ENCODE peak calls at places on chromosomes 7 and 10, in four cellular contexts. I, Y, Z and T are unnamed samples.
A peak's percentile ranks its signal among the peaks of the same experiment; 100 is the strongest.

GRCh38 chr10:85741626-85742300 is 624.8 kb downstream of the GRID1 start:
- DNase-seq in I (no peak), Y (no peak), Z (no peak), T (no peak)

GRCh38 chr7:33805630-33806233 is 99.6 kb upstream of the BMPER start:
- DNase-seq in I (no peak), Y (peak; percentile 93), Z (no peak), T (no peak)

GRCh38 chr10:63628526-63629362 is 107.5 kb downstream of the REEP3 start:
- DNase-seq in I (no peak), Y (peak; percentile 65), Z (peak; percentile 55), T (peak; percentile 76)

GRCh38 chr10:110471566-110472139 is 26.1 kb upstream of the DUSP5 start:
- DNase-seq in I (no peak), Y (peak; percentile 57), Z (no peak), T (peak; percentile 16)

GRCh38 chr10:63375859-63376258 is 89.9 kb downstream of the JMJD1C start:
- DNase-seq in I (no peak), Y (peak; percentile 92), Z (no peak), T (no peak)

GRCh38 chr10:101031796-101032636 is 982 bp downstream of the SFXN3 start:
- DNase-seq in I (peak; percentile 97), Y (peak; percentile 76), Z (peak; percentile 75), T (peak; percentile 95)

GRCh38 chr10:93954726-93955363 is 38.9 kb upstream of the PLCE1 start:
- DNase-seq in I (no peak), Y (no peak), Z (no peak), T (no peak)

GRCh38 chr10:94183666-94184264 is 179.0 kb downstream of the NOC3L start:
- DNase-seq in I (no peak), Y (peak; percentile 90), Z (no peak), T (no peak)

GRCh38 chr10:77459905-77460304 is 177.7 kb downstream of the KCNMA1 start:
- DNase-seq in I (no peak), Y (no peak), Z (no peak), T (no peak)

GRCh38 chr7:73622527-73622908 is 1.8 kb downstream of the MLXIPL start:
- DNase-seq in I (no peak), Y (no peak), Z (no peak), T (no peak)

GRCh38 chr7:100158229-100159098 is at the start of gene TRAPPC14:
- DNase-seq in I (peak; percentile 99), Y (peak; percentile 94), Z (peak; percentile 97), T (peak; percentile 97)

GRCh38 chr7:132028144-132028920 is 471.9 kb upstream of the PODXL start:
- DNase-seq in I (no peak), Y (no peak), Z (no peak), T (no peak)

GRCh38 chr10:128173383-128173782 is 47.2 kb upstream of the MKI67 start:
- DNase-seq in I (no peak), Y (peak; percentile 52), Z (no peak), T (no peak)

GRCh38 chr7:1004018-1004880 is 21.3 kb downstream of the CYP2W1 start:
- DNase-seq in I (no peak), Y (no peak), Z (no peak), T (no peak)

GRCh38 chr10:77696584-77696983 is 59.0 kb upstream of the KCNMA1 start:
- DNase-seq in I (no peak), Y (no peak), Z (no peak), T (no peak)

GRCh38 chr7:78080241-78080640 is 281.7 kb downstream of the PHTF2 start:
- DNase-seq in I (no peak), Y (no peak), Z (no peak), T (no peak)

GRCh38 chr7:26101471-26102151 is 50.4 kb upstream of the NFE2L3 start:
- DNase-seq in I (peak; percentile 81), Y (no peak), Z (no peak), T (no peak)
- H3K4me3 ChIP-seq in I (peak overlapping the region; percentile 41), Y (no peak overlapping the region), Z (no peak overlapping the region), T (peak overlapping the region; percentile 16)

GRCh38 chr10:120221873-120222485 is 235.0 kb upstream of the PLPP4 start:
- DNase-seq in I (no peak), Y (peak; percentile 17), Z (no peak), T (no peak)
- TF ChIP-seq CTCF in I (peak; percentile 22), Y (peak; percentile 34), Z (no peak), T (peak; percentile 26)

DNA sequence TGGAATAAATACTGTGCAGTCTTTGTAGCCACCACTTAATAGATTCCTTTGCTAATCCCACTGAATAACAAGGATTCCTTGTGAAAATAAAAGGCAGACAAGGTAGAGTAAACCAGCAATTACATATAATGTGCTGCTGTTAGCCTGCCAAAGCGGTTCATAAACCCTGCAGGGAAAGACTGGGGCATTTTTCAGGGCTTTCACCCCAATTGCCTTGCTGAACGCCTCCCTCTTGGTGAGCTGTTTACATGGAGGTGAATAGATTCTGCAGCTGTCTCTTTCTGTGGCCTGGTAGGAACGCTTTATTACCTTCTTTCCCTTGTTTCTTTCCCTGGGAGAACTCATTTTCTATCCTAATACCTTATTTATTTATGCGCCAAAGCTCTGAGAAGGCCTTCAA is 1203.6 kb downstream of the SORCS3 start:
- DNase-seq in I (no peak), Y (no peak), Z (no peak), T (no peak)
- H3K4me3 ChIP-seq in I (no peak overlapping the region), Y (no peak overlapping the region), Z (no peak overlapping the region), T (no peak overlapping the region)

DNA sequence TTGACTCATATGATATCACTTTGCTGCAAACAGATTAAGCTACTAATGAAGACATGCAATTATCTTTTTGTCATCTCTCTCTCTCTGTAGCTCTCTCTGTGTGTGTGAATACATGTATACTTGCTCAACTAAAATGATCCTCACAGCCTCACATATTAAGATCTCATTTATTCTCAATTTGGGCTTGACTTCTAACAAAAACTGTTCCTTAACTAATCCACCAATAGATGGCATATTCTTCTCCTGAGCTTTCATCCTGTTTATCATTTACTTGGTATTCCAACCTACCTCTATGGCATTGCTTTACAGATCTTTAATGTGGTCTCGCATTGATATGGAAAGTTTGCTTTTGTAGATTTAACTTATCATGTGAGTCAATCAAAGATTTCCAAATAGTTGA is 540.4 kb downstream of the CNTNAP2 start:
- DNase-seq in I (no peak), Y (no peak), Z (no peak), T (no peak)
- TF ChIP-seq CTCF in I (no peak), Y (no peak), Z (no peak), T (no peak)

GRCh38 chr7:156906281-156906680 is 13.3 kb upstream of the LMBR1 start:
- DNase-seq in I (no peak), Y (no peak), Z (no peak), T (no peak)
- H3K4me3 ChIP-seq in I (no peak overlapping the region), Y (no peak overlapping the region), Z (no peak overlapping the region), T (no peak overlapping the region)

GRCh38 chr7:92451645-92452044 is 4.4 kb downstream of the GATAD1 start:
- DNase-seq in I (no peak), Y (no peak), Z (no peak), T (no peak)

GRCh38 chr7:92447239-92448184 is at the start of gene GATAD1:
- DNase-seq in I (peak; percentile 96), Y (peak; percentile 95), Z (peak; percentile 92), T (peak; percentile 98)

GRCh38 chr7:92446869-92447238 is 428 bp upstream of the GATAD1 start:
- DNase-seq in I (peak; percentile 81), Y (no peak), Z (peak; percentile 45), T (no peak)

GRCh38 chr7:92448185-92448747 is 984 bp downstream of the GATAD1 start:
- DNase-seq in I (peak; percentile 79), Y (peak; percentile 66), Z (peak; percentile 38), T (no peak)
- TF ChIP-seq CTCF in I (peak; percentile 49), Y (peak; percentile 48), Z (peak; percentile 31), T (peak; percentile 39)

GRCh38 chr7:106217089-106217542 is 67.7 kb downstream of the NAMPT start:
- DNase-seq in I (peak; percentile 82), Y (peak; percentile 96), Z (peak; percentile 26), T (peak; percentile 96)
- H3K4me3 ChIP-seq in I (no peak overlapping the region), Y (no peak overlapping the region), Z (no peak overlapping the region), T (no peak overlapping the region)

GRCh38 chr10:13163859-13164258 is 2.5 kb downstream of the MCM10 start:
- DNase-seq in I (no peak), Y (no peak), Z (no peak), T (no peak)

GRCh38 chr10:13160934-13161266 is 458 bp upstream of the MCM10 start:
- DNase-seq in I (no peak), Y (no peak), Z (no peak), T (no peak)

GRCh38 chr10:13162013-13162364 is 631 bp downstream of the MCM10 start:
- DNase-seq in I (no peak), Y (no peak), Z (no peak), T (no peak)

GRCh38 chr10:13158401-13158800 is 3.0 kb upstream of the MCM10 start:
- DNase-seq in I (peak; percentile 81), Y (peak; percentile 10), Z (no peak), T (peak; percentile 73)

DNA sequence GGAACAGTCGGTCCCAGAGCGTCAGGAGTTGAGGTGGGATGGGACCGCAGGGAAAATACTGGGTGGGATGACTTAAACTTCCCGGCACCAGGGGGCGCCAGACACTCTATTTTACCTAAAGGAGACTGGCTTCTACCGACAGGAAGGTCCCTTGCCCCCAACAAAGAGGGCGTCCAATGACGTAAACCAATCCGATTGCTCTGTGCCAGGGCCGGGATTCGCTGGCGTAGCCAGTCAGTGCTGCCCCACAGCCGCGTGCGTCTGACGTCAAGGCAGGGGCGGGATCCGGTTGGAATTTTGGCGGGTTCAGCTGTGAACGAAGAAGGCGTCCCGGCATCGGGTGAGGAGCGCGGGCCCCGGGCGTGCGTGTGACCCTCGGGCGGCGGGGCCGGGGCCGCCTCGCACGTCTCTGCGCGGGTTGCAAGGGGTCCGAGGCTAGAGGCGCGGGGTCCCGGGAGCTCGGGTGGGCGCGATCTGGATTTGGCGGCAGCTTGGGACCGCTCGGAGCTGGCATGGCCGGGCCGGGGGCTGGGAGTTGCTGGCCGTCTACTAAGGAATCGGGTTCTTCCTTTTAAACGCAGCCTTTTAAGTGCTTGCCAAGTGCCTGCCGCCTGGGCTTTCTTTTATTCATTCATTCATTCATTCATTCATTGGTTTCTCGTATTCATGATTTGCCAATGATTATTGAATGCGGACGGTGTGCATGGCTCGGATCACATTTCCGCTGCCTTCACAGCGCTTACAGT is at the start of gene MCM10:
- DNase-seq in I (peak; percentile 98), Y (peak; percentile 100), Z (peak; percentile 99), T (peak; percentile 99)
- TF ChIP-seq CTCF in I (peak; percentile 87), Y (peak; percentile 79), Z (peak; percentile 96), T (peak; percentile 82)

DNA sequence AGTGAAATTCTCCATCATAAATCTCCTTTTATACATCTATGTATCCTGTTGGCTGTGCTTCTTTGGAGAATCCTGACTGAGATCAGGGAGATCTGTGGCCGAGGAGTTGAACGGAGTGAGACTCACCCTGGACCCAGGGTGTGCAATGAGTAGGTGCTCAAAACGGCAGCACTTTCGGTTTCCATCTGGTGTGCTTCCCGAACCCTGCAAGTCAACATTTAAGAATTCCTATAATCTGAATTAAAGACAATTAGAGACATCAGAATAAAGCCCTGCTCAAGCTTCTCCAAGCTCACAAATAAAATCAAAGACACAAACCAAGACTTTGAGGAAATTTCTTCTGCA is 29.9 kb downstream of the GNA12 start:
- DNase-seq in I (no peak), Y (no peak), Z (peak; percentile 15), T (no peak)
- H3K4me3 ChIP-seq in I (no peak overlapping the region), Y (no peak overlapping the region), Z (no peak overlapping the region), T (peak overlapping the region; percentile 5)